ENCODE peak calls at places on chromosomes 5 and 9, in nine cellular contexts. X is astrocyte; F is body of pancreas; M is GM23338; P is effector memory CD4-positive, alpha-beta T cell; V is PC-9; E is heart right ventricle; G is OCI-LY7; Z is hepatocyte. H is an unnamed sample. For H3K4me1, the result is how much of the 10 kb centered on the place peaks cover.

GRCh38 chr5:115374057-115374775 is 77.8 kb upstream of the CCDC112 start:
- DNase-seq in V (no peak), F (peak), P (no peak), X (no peak), E (no peak), G (no peak), Z (no peak), M (no peak), H (no peak)

GRCh38 chr5:149636861-149637246 is 55.6 kb downstream of the ARHGEF37 start:
- DNase-seq in M (peak), Z (peak), V (peak), X (peak), E (no peak), F (peak), G (peak), P (peak), H (no peak)

GRCh38 chr9:76403352-76403751 is 9.1 kb upstream of the RFK start:
- DNase-seq in Z (peak), V (no peak), G (peak), F (no peak), E (peak), X (peak), M (peak), P (no peak), H (peak)

GRCh38 chr9:5438301-5439162 is 807 bp upstream of the PLGRKT start:
- DNase-seq in X (peak), Z (peak), G (peak), F (no peak), M (no peak), V (no peak), E (no peak), P (peak), H (no peak)

GRCh38 chr5:133974142-133974541 is 5.7 kb upstream of the C5orf15 start:
- DNase-seq in Z (no peak), M (no peak), G (no peak), X (no peak), F (no peak), E (no peak), P (no peak), V (no peak), H (no peak)

GRCh38 chr5:96975656-96976055 is 39.8 kb downstream of the LNPEP start:
- DNase-seq in G (no peak), X (no peak), E (no peak), V (no peak), Z (no peak), M (no peak), P (no peak), F (no peak), H (no peak)

GRCh38 chr5:7584749-7585148 is 188.8 kb downstream of the ADCY2 start:
- DNase-seq in P (no peak), Z (no peak), X (no peak), V (no peak), E (no peak), G (no peak), M (no peak), F (no peak), H (no peak)

GRCh38 chr9:42386477-42386876 is 203.0 kb downstream of the SPATA31A6 start:
- DNase-seq in P (no peak), E (no peak), G (no peak), M (no peak), Z (no peak), X (no peak), F (no peak), V (no peak), H (no peak)

GRCh38 chr9:114432323-114433067 is 44.7 kb upstream of the AKNA start:
- DNase-seq in Z (no peak), E (no peak), M (no peak), V (no peak), X (no peak), G (no peak), P (no peak), F (no peak), H (no peak)

GRCh38 chr5:132427285-132428146 is 58.0 kb downstream of the SLC22A5 start:
- DNase-seq in G (peak), M (no peak), X (no peak), P (peak), Z (peak), E (no peak), F (peak), V (peak), H (peak)

GRCh38 chr5:134503088-134503936 is 22.2 kb upstream of the JADE2 start:
- DNase-seq in X (peak), M (peak), F (peak), G (no peak), Z (peak), P (peak), V (peak), E (peak), H (peak)

GRCh38 chr9:123232332-123232731 is 36.1 kb downstream of the STRBP start:
- DNase-seq in M (peak), P (no peak), X (no peak), V (peak), F (no peak), Z (no peak), G (no peak), E (no peak), H (no peak)

GRCh38 chr5:21199087-21199486 is 1211.1 kb upstream of the CDH18 start:
- DNase-seq in G (no peak), F (no peak), X (no peak), P (no peak), Z (no peak), E (no peak), V (no peak), M (no peak), H (no peak)

GRCh38 chr5:168106008-168106761 is 185.3 kb upstream of the WWC1 start:
- DNase-seq in G (no peak), Z (no peak), X (peak), E (no peak), M (no peak), V (no peak), F (no peak), P (no peak), H (no peak)

GRCh38 chr9:38120961-38121360 is 51.9 kb upstream of the SHB start:
- DNase-seq in M (no peak), P (no peak), G (no peak), Z (no peak), F (no peak), V (no peak), X (no peak), E (no peak), H (no peak)

GRCh38 chr5:154542581-154542980 is 64.6 kb upstream of the HAND1 start:
- DNase-seq in P (no peak), G (no peak), E (no peak), M (no peak), X (no peak), F (no peak), Z (no peak), V (no peak), H (no peak)

GRCh38 chr9:130171226-130172148 is 717 bp upstream of the NCS1 start:
- DNase-seq in E (no peak), Z (no peak), M (peak), X (no peak), V (no peak), G (no peak), P (no peak), F (no peak), H (no peak)

GRCh38 chr9:79610019-79610760 is 38.4 kb downstream of the TLE4 start:
- DNase-seq in P (no peak), M (no peak), G (no peak), V (no peak), F (no peak), Z (no peak), E (no peak), X (peak), H (no peak)

GRCh38 chr5:58261605-58262004 is 198.3 kb downstream of the PLK2 start:
- DNase-seq in F (no peak), P (no peak), M (no peak), Z (no peak), G (no peak), X (peak), E (peak), V (no peak), H (no peak)

GRCh38 chr5:116176124-116176523 is 91.3 kb downstream of the COMMD10 start:
- DNase-seq in Z (no peak), P (no peak), F (no peak), V (no peak), E (no peak), X (no peak), M (no peak), G (no peak), H (no peak)

DNA sequence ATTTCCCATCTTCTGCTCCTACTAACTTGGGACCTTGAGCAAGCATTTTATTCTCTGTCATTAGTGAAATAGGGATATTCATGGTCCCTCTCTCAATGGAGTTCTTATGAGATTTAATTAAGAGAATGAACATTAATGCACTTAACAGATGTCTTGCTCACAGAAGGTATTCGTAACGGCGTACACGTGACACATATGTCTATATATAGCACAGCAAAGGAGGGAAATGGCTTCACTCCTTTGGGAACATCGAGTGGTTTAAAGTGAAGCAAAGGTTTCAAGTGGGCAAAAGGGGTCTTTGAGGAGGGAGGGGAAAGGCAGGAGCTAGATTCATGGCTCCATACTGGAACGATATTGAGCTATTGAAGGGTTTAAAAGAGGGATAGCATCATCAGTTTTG is 24.6 kb downstream of the KDM4C start:
- DNase-seq in P (no peak), M (no peak), V (no peak), G (no peak), Z (no peak), X (no peak), F (no peak), E (no peak), H (no peak)
- H3K4me1 ChIP-seq in P (under half), M (half or more), V (under half), G (under half), Z (under half), X (under half), F (half or more), E (under half), H (under half)

GRCh38 chr9:21080793-21081192 is 3.1 kb upstream of the IFNB1 start:
- DNase-seq in G (no peak), F (no peak), E (no peak), X (no peak), M (no peak), V (no peak), Z (no peak), P (no peak), H (no peak)

GRCh38 chr9:21077842-21078241 is at the start of gene IFNB1:
- DNase-seq in M (no peak), E (no peak), V (no peak), Z (no peak), P (no peak), X (no peak), F (no peak), G (no peak), H (no peak)

GRCh38 chr9:21078702-21079101 is 960 bp upstream of the IFNB1 start:
- DNase-seq in E (no peak), G (peak), V (no peak), X (no peak), Z (no peak), P (no peak), M (peak), F (no peak), H (peak)

GRCh38 chr9:21070887-21071286 is 6.9 kb downstream of the IFNB1 start:
- DNase-seq in F (no peak), V (no peak), G (no peak), M (no peak), E (no peak), Z (no peak), P (no peak), X (no peak), H (no peak)

DNA sequence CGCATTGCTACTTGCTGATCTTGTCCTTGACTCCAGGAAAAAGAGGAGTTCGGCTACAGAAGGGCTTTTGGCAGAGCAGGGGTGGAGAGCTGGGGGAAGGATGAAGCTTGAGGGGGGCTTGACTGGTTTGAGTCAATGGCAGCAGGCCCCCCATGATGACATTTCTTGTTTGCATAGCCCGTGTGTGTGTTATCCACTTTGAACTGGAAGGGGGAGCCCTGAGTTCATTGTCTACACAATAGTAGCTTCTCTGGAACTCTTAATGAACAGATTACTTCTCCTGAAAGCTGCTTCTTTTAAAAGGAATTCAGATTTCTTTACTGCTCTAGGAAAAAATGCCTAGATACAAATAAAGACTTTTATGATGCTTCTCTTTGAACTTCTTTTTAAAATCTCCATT is 2.3 kb downstream of the IFNB1 start:
- DNase-seq in Z (no peak), E (no peak), X (no peak), G (no peak), P (no peak), F (no peak), V (no peak), M (peak), H (no peak)
- H3K4me1 ChIP-seq in Z (under half), E (under half), X (under half), G (under half), P (under half), F (under half), V (under half), M (under half), H (under half)

GRCh38 chr9:105403552-105404246 is 44.1 kb upstream of the FSD1L start:
- DNase-seq in P (no peak), Z (no peak), G (no peak), F (no peak), X (no peak), E (no peak), V (no peak), M (peak), H (no peak)

GRCh38 chr9:105401651-105402050 is 46.2 kb upstream of the FSD1L start:
- DNase-seq in P (no peak), F (no peak), M (peak), V (no peak), G (peak), X (peak), E (no peak), Z (no peak), H (no peak)

GRCh38 chr9:105406369-105406768 is 41.5 kb upstream of the FSD1L start:
- DNase-seq in Z (no peak), G (no peak), M (no peak), F (no peak), X (no peak), V (no peak), P (no peak), E (no peak), H (no peak)

GRCh38 chr9:105405514-105406131 is 42.2 kb upstream of the FSD1L start:
- DNase-seq in Z (no peak), G (peak), E (no peak), F (no peak), X (peak), M (no peak), P (peak), V (no peak), H (peak)
- H3K4me1 ChIP-seq in Z (under half), G (half or more), E (under half), F (under half), X (under half), M (under half), P (under half), V (under half), H (under half)

GRCh38 chr9:91422832-91423711 is 560 bp downstream of the NFIL3 start:
- DNase-seq in G (peak), F (peak), M (peak), Z (peak), P (peak), V (peak), E (peak), X (peak), H (peak)

GRCh38 chr9:91420471-91421021 is 3.1 kb downstream of the NFIL3 start:
- DNase-seq in Z (no peak), X (peak), M (no peak), E (no peak), V (no peak), G (no peak), F (no peak), P (no peak), H (no peak)

GRCh38 chr9:91419222-91420191 is 4.1 kb downstream of the NFIL3 start:
- DNase-seq in G (no peak), V (peak), Z (peak), M (no peak), F (peak), P (no peak), X (peak), E (peak), H (no peak)

GRCh38 chr9:91421987-91422765 is 1.5 kb downstream of the NFIL3 start:
- DNase-seq in G (no peak), F (peak), M (no peak), V (no peak), Z (peak), X (peak), E (peak), P (no peak), H (peak)

GRCh38 chr9:91421022-91421765 is 2.4 kb downstream of the NFIL3 start:
- DNase-seq in E (peak), M (peak), V (no peak), F (peak), X (no peak), Z (peak), P (no peak), G (no peak), H (peak)
- H3K4me1 ChIP-seq in E (under half), M (under half), V (half or more), F (half or more), X (under half), Z (under half), P (under half), G (under half), H (under half)

DNA sequence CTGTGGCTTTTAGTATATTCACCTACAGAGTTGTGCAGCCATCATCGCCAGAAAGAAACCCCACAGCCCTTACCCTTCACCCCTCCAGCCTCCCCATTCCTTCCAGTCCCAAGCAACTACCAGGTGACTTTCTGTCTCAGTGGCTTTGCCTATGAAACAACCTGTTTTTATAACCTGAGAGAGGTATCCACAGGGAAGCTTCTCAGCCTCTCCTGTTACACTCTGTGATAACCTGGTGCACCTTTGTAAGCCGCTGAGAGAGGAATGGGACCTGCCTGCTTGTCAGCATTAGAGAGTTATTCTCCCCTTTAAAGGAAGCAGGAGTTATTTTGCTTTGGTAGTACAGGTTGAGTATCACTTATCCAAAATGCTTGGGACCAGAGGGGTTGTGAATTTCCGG is 93.6 kb downstream of the TRIO start:
- DNase-seq in E (no peak), F (no peak), Z (no peak), P (no peak), M (peak), G (no peak), X (no peak), V (peak), H (no peak)
- H3K4me1 ChIP-seq in E (under half), F (under half), Z (under half), P (under half), M (under half), G (under half), X (under half), V (under half), H (under half)

GRCh38 chr9:110072597-110073355 is 135.2 kb downstream of the C9orf152 start:
- DNase-seq in E (no peak), Z (no peak), V (no peak), X (no peak), P (no peak), F (no peak), G (no peak), M (no peak), H (no peak)

GRCh38 chr9:110069326-110070248 is 138.4 kb downstream of the C9orf152 start:
- DNase-seq in Z (no peak), V (no peak), P (no peak), X (peak), G (no peak), E (peak), M (no peak), F (peak), H (no peak)

GRCh38 chr9:110076894-110077725 is 130.8 kb downstream of the C9orf152 start:
- DNase-seq in F (no peak), E (no peak), V (no peak), G (no peak), P (no peak), X (peak), M (no peak), Z (no peak), H (no peak)

GRCh38 chr9:110077926-110078325 is 130.0 kb downstream of the C9orf152 start:
- DNase-seq in P (no peak), E (no peak), G (no peak), V (no peak), F (no peak), Z (no peak), M (no peak), X (no peak), H (no peak)

GRCh38 chr9:110073356-110073666 is 134.6 kb downstream of the C9orf152 start:
- DNase-seq in F (no peak), M (no peak), X (no peak), Z (no peak), G (no peak), V (no peak), P (no peak), E (no peak), H (no peak)
- H3K4me1 ChIP-seq in F (under half), M (under half), X (under half), Z (under half), G (under half), V (under half), P (under half), E (half or more), H (under half)

GRCh38 chr9:105259274-105259673 is 14.8 kb downstream of the SLC44A1 start:
- DNase-seq in G (peak), V (no peak), F (no peak), X (no peak), E (no peak), M (no peak), P (no peak), Z (no peak), H (no peak)
- H3K4me1 ChIP-seq in G (half or more), V (under half), F (under half), X (under half), E (under half), M (under half), P (under half), Z (under half), H (under half)

DNA sequence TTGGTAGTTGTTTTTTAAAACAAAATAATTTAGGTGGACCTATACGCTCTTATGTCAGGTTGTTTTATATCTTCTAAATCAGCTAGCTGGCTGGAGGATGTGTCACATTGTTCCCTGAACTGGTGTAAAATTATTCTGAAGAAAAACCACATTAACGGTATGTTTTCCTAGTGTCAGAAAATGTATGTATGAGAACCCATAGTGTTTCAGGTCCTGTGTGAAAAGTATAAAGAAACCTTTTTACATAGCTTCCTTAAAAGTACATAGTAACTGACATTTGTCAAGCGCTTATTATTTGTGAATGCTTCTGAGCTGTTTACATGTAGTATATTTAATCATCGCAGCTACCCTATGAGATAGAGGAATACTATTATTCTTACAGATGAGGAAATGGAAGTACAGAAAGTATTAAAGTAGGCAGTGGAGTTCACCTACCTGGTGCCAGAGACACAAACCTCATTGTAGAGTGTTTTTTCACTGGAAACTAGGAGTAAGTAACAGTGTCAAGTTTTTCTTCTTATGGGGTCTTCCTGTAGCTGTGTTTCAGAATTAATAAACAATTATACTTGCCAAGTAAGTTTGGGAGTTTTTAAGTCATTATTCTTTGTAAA is 10.4 kb upstream of the FAM120AOS start:
- DNase-seq in E (no peak), M (no peak), Z (no peak), P (no peak), G (peak), F (no peak), X (no peak), V (no peak), H (no peak)
- H3K4me1 ChIP-seq in E (half or more), M (half or more), Z (under half), P (under half), G (half or more), F (half or more), X (under half), V (under half), H (under half)

H was measured in naive thymus-derived CD4-positive, alpha-beta T cell.